ENCODE peak calls at places on chromosomes 6 and 20, in five cellular contexts. M is AG09319; O is GM04504; U is amniotic epithelial cell; T is stimulated activated CD4-positive, alpha-beta T cell treated with anti-CD3 and anti-CD28 coated beads, Interleukin-12 subunit alpha, Interleukin-12 subunit beta, amount 100 ng/mL, for 4 hours. Y is an unnamed sample.
A peak's percentile ranks its signal among the peaks of the same experiment; 100 is the strongest.

GRCh38 chr6:105227292-105227628 is 47.4 kb upstream of the POPDC3 start:
- DNase-seq in M (no peak), O (no peak), U (no peak), T (no peak), Y (no peak)

GRCh38 chr6:16635810-16636602 is 125.3 kb downstream of the ATXN1 start:
- DNase-seq in M (no peak), O (peak; percentile 40), U (peak; percentile 54), T (no peak), Y (peak; percentile 4)

GRCh38 chr6:278494-278893 is 13.8 kb upstream of the DUSP22 start:
- DNase-seq in M (no peak), O (no peak), U (no peak), T (no peak), Y (no peak)

GRCh38 chr6:72894091-72894490 is 272.2 kb downstream of the KCNQ5 start:
- DNase-seq in M (no peak), O (no peak), U (no peak), T (no peak), Y (no peak)

GRCh38 chr20:38291961-38292360 is 12.0 kb upstream of the BPI start:
- DNase-seq in M (no peak), O (no peak), U (no peak), T (no peak), Y (no peak)

GRCh38 chr20:44196278-44196677 is 9.3 kb upstream of the JPH2 start:
- DNase-seq in M (no peak), O (no peak), U (no peak), T (no peak), Y (no peak)

GRCh38 chr6:41451039-41451438 is 95.1 kb upstream of the FOXP4 start:
- DNase-seq in M (no peak), O (no peak), U (no peak), T (no peak), Y (no peak)

GRCh38 chr6:77457720-77458349 is 5.5 kb downstream of the HTR1B start:
- DNase-seq in M (peak; percentile 72), O (peak; percentile 74), U (peak; percentile 98), T (no peak), Y (peak; percentile 69)

GRCh38 chr6:137870744-137871247 is 3.7 kb downstream of the TNFAIP3 start:
- DNase-seq in M (no peak), O (no peak), U (peak; percentile 82), T (no peak), Y (peak; percentile 20)

GRCh38 chr6:90656325-90656724 is 69.5 kb upstream of the MAP3K7 start:
- DNase-seq in M (no peak), O (no peak), U (no peak), T (no peak), Y (no peak)

GRCh38 chr20:60648556-60648955 is 603.5 kb upstream of the CDH4 start:
- DNase-seq in M (no peak), O (no peak), U (no peak), T (no peak), Y (no peak)

GRCh38 chr20:38877483-38877882 is 48.7 kb upstream of the FAM83D start:
- DNase-seq in M (no peak), O (no peak), U (no peak), T (no peak), Y (no peak)

GRCh38 chr6:107114872-107115694 is at the start of gene BEND3:
- DNase-seq in M (no peak), O (no peak), U (no peak), T (peak; percentile 51), Y (no peak)